ENCODE peak calls at places on chromosomes 6 and 20, in nine cellular contexts. L, S, A, M, Y, H, B, W and C are unnamed samples.
A peak's percentile ranks its signal among the peaks of the same experiment; 100 is the strongest.

GRCh38 chr6:95593025-95593424 is 15.7 kb downstream of the MANEA start:
- DNase-seq in M (no peak), Y (no peak), A (no peak), H (no peak), W (no peak), L (no peak), S (no peak), B (peak; percentile 28), C (no peak)

GRCh38 chr6:10510592-10511367 is 10.4 kb upstream of the GCNT2 start:
- DNase-seq in Y (peak; percentile 38), M (peak; percentile 73), B (peak; percentile 75), W (peak; percentile 71), A (no peak), H (peak; percentile 75), S (peak; percentile 67), L (peak; percentile 82), C (peak; percentile 84)

GRCh38 chr6:159875194-159875593 is 15.6 kb upstream of the MAS1 start:
- DNase-seq in S (no peak), L (peak; percentile 67), M (no peak), Y (no peak), B (no peak), H (no peak), W (no peak), A (no peak), C (no peak)

GRCh38 chr6:116017546-116018276 is 43.0 kb downstream of the FRK start:
- DNase-seq in M (no peak), B (no peak), S (no peak), A (no peak), W (no peak), Y (no peak), L (no peak), H (no peak), C (no peak)

GRCh38 chr6:133768656-133769295 is 120.1 kb upstream of the TCF21 start:
- DNase-seq in S (no peak), M (no peak), H (peak; percentile 40), A (no peak), L (no peak), W (no peak), B (peak; percentile 34), Y (no peak), C (peak; percentile 74)

GRCh38 chr6:43790031-43790430 is 20.0 kb downstream of the VEGFA start:
- DNase-seq in W (no peak), B (no peak), L (no peak), H (no peak), Y (no peak), A (no peak), S (no peak), M (no peak), C (peak; percentile 84)

GRCh38 chr20:44728835-44729342 is 13.7 kb downstream of the CCN5 start:
- DNase-seq in M (no peak), Y (peak; percentile 87), L (peak; percentile 70), B (peak; percentile 77), H (peak; percentile 90), S (peak; percentile 79), W (peak; percentile 88), A (peak; percentile 98), C (peak; percentile 87)

GRCh38 chr6:90082847-90083246 is 188.6 kb downstream of the GJA10 start:
- DNase-seq in H (no peak), L (no peak), S (no peak), B (no peak), M (no peak), Y (no peak), A (no peak), W (no peak), C (no peak)

DNA sequence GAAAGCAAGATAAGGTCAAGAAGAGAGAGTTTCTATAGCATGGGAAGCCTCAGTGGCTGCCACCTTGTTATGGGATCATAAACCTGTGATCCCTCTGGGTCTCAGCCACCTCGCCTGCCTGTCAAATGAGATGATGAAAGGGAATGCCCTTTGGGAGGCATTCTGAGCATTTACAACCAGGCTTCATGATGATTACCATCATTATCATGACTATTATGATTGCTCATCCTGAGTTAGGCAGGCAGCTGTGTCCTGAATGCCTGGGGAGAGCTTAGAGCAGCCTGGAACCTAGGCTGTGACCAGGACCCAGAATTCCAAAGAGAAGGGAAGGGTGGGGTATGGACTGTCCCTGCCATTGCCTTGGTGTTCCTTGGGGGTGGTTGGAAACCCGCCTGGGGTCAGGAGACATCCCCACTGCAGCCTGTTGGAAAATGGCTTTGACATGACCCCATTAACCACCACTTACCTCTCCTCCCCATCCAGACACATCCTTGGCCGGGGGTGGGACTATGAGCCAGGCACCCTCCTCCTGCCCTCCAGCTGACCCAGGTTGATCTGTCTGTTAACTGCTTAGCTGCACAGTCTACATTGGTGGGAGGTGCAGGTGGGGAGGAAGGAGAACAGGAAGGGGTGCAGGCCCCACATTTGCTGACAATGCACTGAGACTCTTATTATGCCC is 51.9 kb downstream of the LRFN2 start:
- DNase-seq in S (no peak), Y (no peak), A (no peak), W (no peak), B (no peak), H (no peak), L (no peak), M (no peak), C (no peak)
- TF ChIP-seq POLR2AphosphoS5 in S (no peak), Y (no peak), A (no peak), W (no peak), B (no peak), H (no peak), L (no peak), M (no peak), C (no peak)

DNA sequence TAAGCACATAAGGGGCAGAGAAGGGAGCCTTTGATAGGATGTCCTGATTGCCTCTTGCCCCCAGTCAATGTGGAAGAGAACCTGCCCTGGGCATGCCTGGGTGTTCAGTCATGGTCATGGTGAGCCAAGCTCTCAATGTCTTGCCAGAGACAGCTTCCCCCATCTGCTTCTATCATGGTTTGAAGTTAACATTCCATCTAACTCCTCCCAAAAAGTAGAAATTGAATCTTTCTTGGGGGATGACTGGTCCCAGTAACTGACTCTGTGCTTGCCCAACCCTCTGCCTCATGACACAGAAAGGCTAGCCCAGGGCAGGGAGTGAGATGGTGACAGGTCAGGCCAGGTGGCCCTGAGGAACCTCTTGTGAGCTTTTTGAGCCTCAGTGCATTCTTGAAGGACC is 60.1 kb downstream of the ADTRP start:
- DNase-seq in W (no peak), B (no peak), L (no peak), A (no peak), Y (no peak), H (no peak), S (no peak), M (no peak), C (no peak)
- H3K4me1 ChIP-seq in W (no peaks in the 10 kb centered on the region), B (no peaks in the 10 kb centered on the region), L (no peaks in the 10 kb centered on the region), A (no peaks in the 10 kb centered on the region), Y (no peaks in the 10 kb centered on the region), H (no peaks in the 10 kb centered on the region), S (no peaks in the 10 kb centered on the region), M (no peaks in the 10 kb centered on the region), C (no peaks in the 10 kb centered on the region)

GRCh38 chr20:36792422-36792821 is 18.9 kb upstream of the DSN1 start:
- DNase-seq in S (no peak), Y (peak; percentile 57), W (peak; percentile 70), M (no peak), L (peak; percentile 81), H (peak; percentile 68), A (no peak), B (peak; percentile 53), C (no peak)
- TF ChIP-seq POLR2AphosphoS5 in S (no peak), Y (no peak), W (no peak), M (no peak), L (no peak), H (no peak), A (no peak), B (no peak), C (no peak)

GRCh38 chr6:75278474-75279077 is 6.0 kb downstream of the TMEM30A start:
- DNase-seq in S (no peak), W (no peak), A (no peak), L (no peak), Y (no peak), H (peak; percentile 50), M (no peak), B (no peak), C (no peak)
- H3K4me1 ChIP-seq in S (no peaks in the 10 kb centered on the region), W (peaks cover 43% of the 10 kb centered on the region), A (peaks cover 26% of the 10 kb centered on the region), L (peaks cover 68% of the 10 kb centered on the region), Y (peaks cover 14% of the 10 kb centered on the region), H (peaks cover 54% of the 10 kb centered on the region), M (peaks cover 34% of the 10 kb centered on the region), B (peaks cover 87% of the 10 kb centered on the region), C (no peaks in the 10 kb centered on the region)

DNA sequence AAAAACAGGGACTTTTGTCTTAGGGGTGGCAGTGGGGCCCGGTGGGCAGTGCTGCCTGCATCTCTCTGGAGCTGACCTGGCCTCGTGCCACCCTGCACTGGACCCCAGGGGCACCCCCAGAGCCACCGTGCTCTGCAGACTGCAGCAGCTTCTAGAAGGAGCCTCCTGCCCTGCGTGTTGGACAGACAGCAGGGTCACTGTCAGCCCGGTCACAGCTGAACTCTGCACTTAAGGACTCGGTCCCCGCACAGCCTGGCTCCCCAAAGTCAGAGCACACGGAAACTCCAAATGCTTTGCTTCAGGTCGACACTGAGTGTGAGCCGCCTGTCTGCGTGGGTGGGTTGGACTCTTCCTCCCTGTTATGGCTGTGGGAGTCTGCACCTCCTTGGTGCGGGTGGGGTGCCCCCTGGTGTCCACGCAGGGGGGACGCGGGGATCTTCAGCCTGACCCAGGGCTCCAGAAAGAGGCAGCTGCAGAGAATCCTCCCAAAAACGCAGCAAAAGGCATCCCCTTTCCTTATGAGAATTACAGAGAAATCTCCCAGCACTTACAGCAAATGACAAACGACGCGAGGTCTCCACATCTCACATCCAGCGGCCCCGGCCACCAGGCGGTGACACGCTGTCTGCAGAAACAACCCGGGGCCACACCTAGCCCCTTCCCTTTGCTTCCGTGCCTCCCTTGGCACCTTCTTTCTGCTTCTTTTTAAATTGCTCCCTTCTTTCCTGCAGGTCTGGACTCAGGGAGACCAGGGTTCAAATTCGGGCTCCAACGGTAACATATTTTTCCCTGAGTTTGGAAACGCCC is 36.3 kb upstream of the DACT2 start:
- DNase-seq in A (no peak), Y (peak; percentile 10), M (peak; percentile 68), H (no peak), L (peak; percentile 73), W (peak; percentile 92), S (no peak), B (peak; percentile 64), C (peak; percentile 74)
- TF ChIP-seq POLR2AphosphoS5 in A (no peak), Y (no peak), M (no peak), H (no peak), L (no peak), W (no peak), S (no peak), B (no peak), C (no peak)

GRCh38 chr6:128512296-128512695 is 8.1 kb downstream of the PTPRK start:
- DNase-seq in H (no peak), Y (no peak), W (no peak), M (no peak), A (no peak), B (no peak), S (no peak), L (no peak), C (no peak)
- H3K4me1 ChIP-seq in H (peaks cover 78% of the 10 kb centered on the region), Y (peaks cover 40% of the 10 kb centered on the region), W (peaks cover 57% of the 10 kb centered on the region), M (peaks cover 48% of the 10 kb centered on the region), A (peaks cover 95% of the 10 kb centered on the region), B (peaks cover 99% of the 10 kb centered on the region), S (no peaks in the 10 kb centered on the region), L (peaks cover 18% of the 10 kb centered on the region), C (no peaks in the 10 kb centered on the region)